ENCODE peak calls at places on chromosomes 11 and 22, in six cellular contexts. E is ACHN, V is anterior cingulate cortex, L is iris pigment epithelial cell, D is OCI-LY7, Y is heart left ventricle. X is an unnamed sample.

GRCh38 chr11:6328321-6328720 is 8.0 kb upstream of the CAVIN3 start:
- DNase-seq in E (no peak), V (no peak), L (no peak), D (no peak), Y (no peak), X (no peak)

GRCh38 chr11:120346233-120346632 is 10.0 kb downstream of the ARHGEF12 start:
- DNase-seq in E (no peak), V (no peak), L (no peak), D (no peak), Y (no peak), X (no peak)

GRCh38 chr11:123301696-123302400 is 106.8 kb upstream of the CLMP start:
- DNase-seq in E (peak; percentile 41), V (peak; percentile 46), L (peak; percentile 33), D (no peak), Y (peak; percentile 56), X (peak; percentile 34)

GRCh38 chr22:39221999-39222686 is 22.6 kb downstream of the PDGFB start:
- DNase-seq in E (no peak), V (no peak), L (no peak), D (no peak), Y (peak; percentile 10), X (no peak)

GRCh38 chr11:2700415-2701211 is 819 bp upstream of the KCNQ1OT1 start:
- DNase-seq in E (peak; percentile 67), V (no peak), L (no peak), D (peak; percentile 74), Y (peak; percentile 67), X (peak; percentile 47)

GRCh38 chr11:130601141-130601540 is 152.7 kb downstream of the ADAMTS15 start:
- DNase-seq in E (no peak), V (peak; percentile 34), L (peak; percentile 57), D (no peak), Y (peak; percentile 89), X (no peak)

GRCh38 chr22:35900483-35901168 is 128.0 kb downstream of the RBFOX2 start:
- DNase-seq in E (no peak), V (no peak), L (peak; percentile 67), D (no peak), Y (no peak), X (no peak)

GRCh38 chr22:40238425-40239344 is 61.0 kb downstream of the TNRC6B start:
- DNase-seq in E (peak; percentile 49), V (no peak), L (peak; percentile 89), D (no peak), Y (peak; percentile 50), X (no peak)

GRCh38 chr22:48758905-48759875 is 1068.5 kb downstream of the BRD1 start:
- DNase-seq in E (no peak), V (no peak), L (no peak), D (no peak), Y (no peak), X (no peak)

X was measured in putamen.